ENCODE peak calls at places on chromosome 10, in four cellular contexts. J is left lung, V is cardiac muscle cell, P is GM23338. M is an unnamed sample.

GRCh38 chr10:98314577-98315284 is 46.7 kb upstream of the LOXL4 start:
- DNase-seq in P (no peak), V (no peak), J (peak; percentile 54), M (no peak)

GRCh38 chr10:26556756-26557640 is 118.9 kb downstream of the APBB1IP start:
- DNase-seq in J (no peak), P (peak; percentile 80), V (peak; percentile 59), M (no peak)

GRCh38 chr10:104041891-104042535 is 43.7 kb downstream of the COL17A1 start:
- DNase-seq in P (no peak), J (no peak), V (no peak), M (no peak)

GRCh38 chr10:32600317-32600716 is 154.4 kb downstream of the CCDC7 start:
- DNase-seq in V (no peak), P (no peak), J (no peak), M (no peak)

GRCh38 chr10:33952692-33953360 is 618.4 kb upstream of the NRP1 start:
- DNase-seq in P (no peak), J (no peak), V (no peak), M (peak; percentile 4)

GRCh38 chr10:31479752-31480151 is 160.7 kb downstream of the ZEB1 start:
- DNase-seq in V (no peak), P (no peak), J (no peak), M (no peak)

GRCh38 chr10:1377756-1378397 is 321.7 kb downstream of the WDR37 start:
- DNase-seq in V (no peak), P (no peak), J (no peak), M (no peak)

GRCh38 chr10:108787932-108788331 is 1135.4 kb downstream of the XPNPEP1 start:
- DNase-seq in P (no peak), V (no peak), J (no peak), M (no peak)

GRCh38 chr10:114087655-114088054 is 44.0 kb downstream of the ADRB1 start:
- DNase-seq in V (no peak), P (no peak), J (no peak), M (no peak)

GRCh38 chr10:5683065-5683464 is 1.6 kb upstream of the TASOR2 start:
- DNase-seq in P (no peak), V (no peak), J (no peak), M (no peak)

GRCh38 chr10:17216217-17216900 is 11.7 kb upstream of the VIM start:
- DNase-seq in V (no peak), J (no peak), P (no peak), M (no peak)

GRCh38 chr10:67527351-67527750 is 168.6 kb downstream of the CTNNA3 start:
- DNase-seq in P (no peak), V (no peak), J (no peak), M (no peak)

GRCh38 chr10:100725041-100725440 is 20.3 kb upstream of the PAX2 start:
- DNase-seq in P (peak; percentile 58), V (no peak), J (no peak), M (no peak)

GRCh38 chr10:35507519-35508109 is 97.5 kb upstream of the GJD4 start:
- DNase-seq in P (no peak), V (no peak), J (no peak), M (no peak)

GRCh38 chr10:6114758-6115410 is 26.1 kb downstream of the RBM17 start:
- DNase-seq in P (no peak), J (no peak), V (no peak), M (no peak)

DNA sequence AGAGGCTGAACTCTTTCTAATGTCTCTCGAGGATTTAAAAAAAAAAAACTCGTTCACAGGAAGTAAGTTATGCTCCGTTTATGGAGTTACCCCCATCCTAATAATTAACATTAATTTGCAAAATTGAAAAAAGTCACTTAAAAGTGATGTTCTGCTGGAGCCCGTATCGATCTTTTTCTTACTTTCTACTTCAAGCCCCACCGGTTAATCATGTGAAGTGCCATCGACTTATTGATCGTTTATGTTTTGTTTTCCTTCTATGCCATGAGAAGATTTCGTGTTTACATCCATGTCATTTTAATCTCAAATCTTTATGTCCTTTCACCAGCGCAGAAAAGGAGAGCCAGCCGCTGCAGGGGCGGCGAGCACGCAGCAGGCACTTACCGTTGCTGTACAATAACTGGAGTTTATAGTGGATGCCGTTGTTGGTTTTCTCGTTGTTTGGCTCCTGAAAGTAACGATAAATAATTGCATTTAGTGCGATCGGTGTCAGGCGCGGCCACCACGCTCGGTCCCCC is 1.5 kb downstream of the EBF3 start:
- DNase-seq in V (peak; percentile 6), J (no peak), P (no peak), M (no peak)
- TF ChIP-seq CTCF in V (no peak), J (no peak), P (no peak), M (no peak)

GRCh38 chr10:133528296-133528844 is 1.2 kb downstream of the CYP2E1 start:
- DNase-seq in J (no peak), P (peak; percentile 32), V (no peak), M (no peak)

GRCh38 chr10:133530506-133530905 is 3.3 kb downstream of the CYP2E1 start:
- DNase-seq in V (no peak), J (no peak), P (no peak), M (no peak)

GRCh38 chr10:133527779-133528271 is 662 bp downstream of the CYP2E1 start:
- DNase-seq in P (peak; percentile 14), V (no peak), J (no peak), M (no peak)

GRCh38 chr10:133529576-133529946 is 2.4 kb downstream of the CYP2E1 start:
- DNase-seq in P (peak; percentile 5), V (no peak), J (no peak), M (no peak)

GRCh38 chr10:133528845-133529575 is 1.8 kb downstream of the CYP2E1 start:
- DNase-seq in J (no peak), P (peak; percentile 52), V (no peak), M (no peak)
- H3K27ac ChIP-seq in J (no peak overlapping the region), P (no peak overlapping the region), V (no peak overlapping the region), M (no peak overlapping the region)

DNA sequence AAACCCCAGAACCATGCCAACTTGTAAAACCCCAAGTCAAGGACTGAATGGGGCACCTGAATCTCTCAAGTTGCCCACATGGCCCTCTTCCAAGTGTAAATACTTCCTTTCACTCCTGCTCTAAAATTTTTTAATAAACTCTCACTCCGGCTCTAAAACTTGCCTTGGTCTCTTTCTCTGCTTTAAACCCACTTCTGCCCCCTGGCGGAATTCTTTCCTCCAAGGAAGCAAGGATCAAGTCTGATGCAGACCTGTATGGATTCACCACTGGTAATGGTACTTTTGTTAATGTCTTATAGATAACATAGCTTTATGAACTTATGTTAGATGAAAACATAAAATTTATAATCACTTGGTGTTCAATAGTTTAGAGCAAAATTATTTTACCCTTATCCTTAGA is 33.8 kb downstream of the SLC16A9 start:
- DNase-seq in J (no peak), V (peak; percentile 14), P (peak; percentile 86), M (no peak)
- TF ChIP-seq CTCF in J (no peak), V (peak; percentile 12), P (peak; percentile 74), M (no peak)

DNA sequence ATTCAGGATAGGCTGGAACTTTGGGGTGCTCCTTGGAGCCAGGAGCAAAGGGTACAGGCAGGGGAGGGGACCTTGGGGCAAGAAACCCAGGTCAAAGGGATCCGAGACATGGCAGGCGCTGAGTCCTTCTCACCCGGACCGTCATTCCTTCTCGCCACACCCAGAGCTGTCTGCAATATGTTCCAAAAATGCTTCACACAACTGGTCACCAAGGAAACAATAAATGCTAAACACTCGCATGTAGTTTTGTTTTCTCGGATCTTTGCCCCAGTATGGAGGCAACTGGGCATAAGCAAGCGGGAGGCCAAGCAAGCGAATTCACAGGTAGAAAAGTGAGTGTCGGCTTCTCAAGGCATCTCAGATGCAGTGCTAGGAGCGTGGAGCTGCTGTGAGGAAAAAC is 80.8 kb downstream of the PIP4K2A start:
- DNase-seq in J (no peak), V (no peak), P (no peak), M (no peak)
- H3K27ac ChIP-seq in J (no peak overlapping the region), V (no peak overlapping the region), P (no peak overlapping the region), M (no peak overlapping the region)

DNA sequence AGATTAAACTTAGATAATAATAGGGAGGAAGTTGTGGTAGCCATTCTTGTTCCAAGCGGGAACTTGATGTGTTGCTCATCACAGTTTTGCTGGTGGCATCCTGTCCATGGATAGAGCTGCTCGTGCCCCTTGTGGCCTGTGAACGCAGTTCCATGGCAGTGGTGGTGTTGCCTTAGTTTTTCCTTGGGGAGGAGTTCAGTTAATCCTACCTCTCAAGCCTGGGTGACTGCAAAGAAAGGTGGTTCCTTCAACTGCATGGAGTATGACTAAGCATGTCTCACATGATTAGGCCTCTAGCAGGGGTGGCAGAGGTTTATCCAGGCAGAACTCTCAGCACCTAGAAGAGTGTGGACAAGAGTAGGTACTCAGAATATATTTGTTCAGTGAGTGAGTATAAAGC is 99.7 kb downstream of the MAPK8 start:
- DNase-seq in V (no peak), P (no peak), J (no peak), M (no peak)
- TF ChIP-seq CTCF in V (no peak), P (no peak), J (no peak), M (no peak)

DNA sequence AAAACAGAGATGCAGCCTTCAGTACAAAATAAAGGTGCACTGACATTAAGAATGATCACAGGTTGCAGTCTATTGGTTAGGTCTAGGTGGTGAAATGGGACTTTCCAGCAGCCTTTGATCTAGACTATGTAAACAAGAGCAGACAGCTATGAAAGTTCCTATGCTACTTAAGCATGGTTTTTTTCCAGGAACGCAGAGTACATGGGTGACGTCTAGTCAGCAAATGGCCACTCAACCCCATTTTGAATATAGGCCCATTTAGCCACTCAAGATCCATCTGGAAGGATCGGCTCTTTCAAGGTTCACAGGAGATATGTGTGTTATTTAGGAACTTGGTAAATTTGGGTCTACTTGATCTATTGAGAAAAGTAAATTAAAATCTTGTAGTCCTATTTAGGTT is 1424.6 kb upstream of the LRRTM3 start:
- DNase-seq in P (no peak), V (no peak), J (no peak), M (no peak)
- H3K27ac ChIP-seq in P (no peak overlapping the region), V (no peak overlapping the region), J (no peak overlapping the region), M (no peak overlapping the region)

GRCh38 chr10:61903991-61904350 is 2.5 kb downstream of the ARID5B start:
- DNase-seq in P (no peak), J (no peak), V (no peak), M (no peak)

GRCh38 chr10:61905446-61905725 is 3.9 kb downstream of the ARID5B start:
- DNase-seq in P (no peak), V (no peak), J (no peak), M (no peak)

GRCh38 chr10:61903184-61903990 is 1.9 kb downstream of the ARID5B start:
- DNase-seq in J (peak; percentile 71), V (peak; percentile 51), P (peak; percentile 79), M (no peak)

GRCh38 chr10:61905837-61906236 is 4.3 kb downstream of the ARID5B start:
- DNase-seq in J (no peak), P (no peak), V (no peak), M (no peak)

GRCh38 chr10:61904711-61905445 is 3.4 kb downstream of the ARID5B start:
- DNase-seq in V (peak; percentile 7), P (peak; percentile 48), J (no peak), M (no peak)
- TF ChIP-seq CTCF in V (peak; percentile 42), P (peak; percentile 28), J (no peak), M (peak; percentile 44)

M was measured in AG04450.